ENCODE peak calls at places on chromosome 5, in seven cellular contexts. T is stimulated activated CD8-positive, alpha-beta memory T cell treated with anti-CD3 and anti-CD28 coated beads, Interleukin-4, amount 100 ng/mL, for 1 hour; F is midbrain; N is pancreas; U is activated CD4-positive, alpha-beta T cell treated with anti-CD3 and anti-CD28 coated beads for 48 hours; Y is GM20000; L is mucosa of gallbladder. I is an unnamed sample.

GRCh38 chr5:32109236-32109635 is 64.9 kb downstream of the GOLPH3 start:
- DNase-seq in F (no peak), N (no peak), L (no peak), U (no peak), T (no peak), Y (no peak), I (no peak)

GRCh38 chr5:1172670-1173404 is 28.6 kb upstream of the SLC6A19 start:
- DNase-seq in F (no peak), Y (no peak), L (no peak), N (no peak), T (no peak), U (peak; percentile 62), I (no peak)

GRCh38 chr5:136094189-136094912 is 38.3 kb upstream of the SMAD5 start:
- DNase-seq in L (peak; percentile 52), N (no peak), F (no peak), Y (no peak), U (no peak), T (no peak), I (no peak)

GRCh38 chr5:53537711-53538110 is 22.7 kb upstream of the NDUFS4 start:
- DNase-seq in U (no peak), T (no peak), Y (no peak), F (no peak), L (no peak), N (no peak), I (no peak)

GRCh38 chr5:148708854-148709253 is 54.5 kb upstream of the HTR4 start:
- DNase-seq in N (no peak), U (peak; percentile 34), F (no peak), Y (no peak), L (no peak), T (no peak), I (no peak)

GRCh38 chr5:161314033-161314432 is 232.5 kb downstream of the GABRB2 start:
- DNase-seq in T (no peak), L (no peak), U (no peak), F (no peak), N (no peak), Y (no peak), I (no peak)

GRCh38 chr5:158283341-158283740 is 424.4 kb upstream of the CLINT1 start:
- DNase-seq in U (no peak), F (no peak), Y (no peak), T (no peak), N (no peak), L (no peak), I (no peak)

GRCh38 chr5:19903611-19904010 is 84.4 kb downstream of the CDH18 start:
- DNase-seq in Y (no peak), F (no peak), T (no peak), N (no peak), L (no peak), U (no peak), I (no peak)

GRCh38 chr5:11608530-11608929 is 295.7 kb downstream of the CTNND2 start:
- DNase-seq in U (no peak), T (no peak), L (no peak), N (no peak), Y (no peak), F (no peak), I (no peak)

GRCh38 chr5:137752873-137753226 is 1.3 kb downstream of the HNRNPA0 start:
- DNase-seq in Y (no peak), N (no peak), F (no peak), T (no peak), L (no peak), U (peak; percentile 41), I (no peak)

GRCh38 chr5:10564838-10565784 is 1.2 kb downstream of the ANKRD33B start:
- DNase-seq in L (no peak), F (no peak), T (no peak), Y (no peak), N (peak; percentile 68), U (no peak), I (no peak)

GRCh38 chr5:154603485-154603884 is 125.5 kb upstream of the HAND1 start:
- DNase-seq in N (no peak), Y (no peak), F (no peak), U (no peak), L (no peak), T (no peak), I (no peak)

GRCh38 chr5:109922396-109922995 is 232.8 kb downstream of the MAN2A1 start:
- DNase-seq in U (peak; percentile 18), F (no peak), N (no peak), Y (no peak), L (no peak), T (no peak), I (peak; percentile 60)

GRCh38 chr5:74693176-74693575 is 8.1 kb downstream of the HEXB start:
- DNase-seq in L (no peak), Y (no peak), U (no peak), T (no peak), F (no peak), N (no peak), I (no peak)

GRCh38 chr5:177595991-177596774 is 3.7 kb upstream of the B4GALT7 start:
- DNase-seq in L (no peak), N (no peak), U (no peak), Y (no peak), T (no peak), F (no peak), I (no peak)

GRCh38 chr5:157602505-157602904 is 26.9 kb upstream of the ADAM19 start:
- DNase-seq in T (no peak), N (no peak), L (no peak), Y (no peak), U (peak; percentile 66), F (no peak), I (no peak)

GRCh38 chr5:82748688-82749091 is 328.5 kb downstream of the TMEM167A start:
- DNase-seq in U (no peak), Y (no peak), T (no peak), L (no peak), N (no peak), F (no peak), I (no peak)

GRCh38 chr5:168007286-168007685 is 284.2 kb upstream of the WWC1 start:
- DNase-seq in N (no peak), T (no peak), L (no peak), U (no peak), Y (no peak), F (no peak), I (no peak)

GRCh38 chr5:172887735-172888134 is 53.7 kb downstream of the ERGIC1 start:
- DNase-seq in L (peak; percentile 60), U (no peak), F (no peak), N (no peak), T (no peak), Y (no peak), I (no peak)

GRCh38 chr5:96146675-96147074 is 185.0 kb upstream of the ELL2 start:
- DNase-seq in N (no peak), F (peak; percentile 12), L (peak; percentile 14), U (no peak), Y (peak; percentile 10), T (no peak), I (no peak)

GRCh38 chr5:172881691-172882370 is 47.8 kb downstream of the ERGIC1 start:
- DNase-seq in L (no peak), Y (peak; percentile 72), F (no peak), U (peak; percentile 24), T (no peak), N (no peak), I (no peak)

GRCh38 chr5:149747833-149748366 is 17.8 kb downstream of the PPARGC1B start:
- DNase-seq in Y (no peak), N (no peak), L (peak; percentile 48), U (peak; percentile 11), T (no peak), F (no peak), I (no peak)

I was measured in MM.1S.